ENCODE peak calls at places on chromosomes 4 and X, in four cellular contexts. R is OCI-LY7, X is H4, P is hippocampal formation. O is an unnamed sample.
A peak's percentile ranks its signal among the peaks of the same experiment; 100 is the strongest.

GRCh38 chr4:73275318-73275654 is 16.7 kb upstream of the ANKRD17 start:
- DNase-seq in R (no peak), X (no peak), P (no peak), O (no peak)

GRCh38 chrX:10165580-10166247 is 8.9 kb downstream of the CLCN4 start:
- DNase-seq in R (no peak), X (peak; percentile 42), P (no peak), O (no peak)

GRCh38 chr4:8282134-8282641 is 12.6 kb downstream of the HTRA3 start:
- DNase-seq in R (no peak), X (no peak), P (no peak), O (no peak)

GRCh38 chr4:117987464-117987863 is 46.8 kb upstream of the NDST3 start:
- DNase-seq in R (no peak), X (no peak), P (no peak), O (no peak)

GRCh38 chr4:4524364-4524763 is 17.5 kb downstream of the STX18 start:
- DNase-seq in R (peak; percentile 82), X (peak; percentile 29), P (no peak), O (peak; percentile 62)

GRCh38 chr4:337932-338758 is 531 bp downstream of the ZNF141 start:
- DNase-seq in R (no peak), X (no peak), P (no peak), O (peak; percentile 19)

GRCh38 chr4:80071643-80072606 is 1.1 kb downstream of the ANTXR2 start:
- DNase-seq in R (no peak), X (peak; percentile 25), P (no peak), O (peak; percentile 26)

GRCh38 chr4:38179690-38180299 is 219.6 kb downstream of the PTTG2 start:
- DNase-seq in R (peak; percentile 60), X (peak; percentile 72), P (peak; percentile 69), O (peak; percentile 73)

GRCh38 chr4:138225477-138225876 is 16.7 kb downstream of the SLC7A11 start:
- DNase-seq in R (no peak), X (no peak), P (no peak), O (no peak)

GRCh38 chrX:21374163-21374993 is at the start of gene CNKSR2:
- DNase-seq in R (no peak), X (peak; percentile 44), P (no peak), O (peak; percentile 77)

GRCh38 chr4:61299316-61299715 is 99.2 kb downstream of the ADGRL3 start:
- DNase-seq in R (no peak), X (no peak), P (no peak), O (no peak)

GRCh38 chr4:7742807-7743158 is 196.9 kb downstream of the AFAP1 start:
- DNase-seq in R (no peak), X (no peak), P (no peak), O (no peak)

GRCh38 chr4:189660737-189661330 is 279.8 kb upstream of the FRG1 start:
- DNase-seq in R (no peak), X (no peak), P (no peak), O (no peak)

GRCh38 chr4:40699648-40700047 is 50.1 kb upstream of the NSUN7 start:
- DNase-seq in R (no peak), X (no peak), P (no peak), O (no peak)

GRCh38 chrX:114800719-114801118 is 216.7 kb downstream of the IL13RA2 start:
- DNase-seq in R (no peak), X (peak; percentile 78), P (no peak), O (no peak)

GRCh38 chrX:73577368-73577767 is 14.4 kb downstream of the CHIC1 start:
- DNase-seq in R (no peak), X (peak; percentile 6), P (no peak), O (no peak)

GRCh38 chrX:43836435-43837184 is 45.6 kb downstream of the MAOB start:
- DNase-seq in R (peak; percentile 2), X (peak; percentile 4), P (peak; percentile 10), O (peak; percentile 16)

GRCh38 chrX:24380273-24381036 is 20.0 kb downstream of the SUPT20HL1 start:
- DNase-seq in R (no peak), X (no peak), P (no peak), O (no peak)

GRCh38 chrX:11064851-11065600 is 46.1 kb upstream of the HCCS start:
- DNase-seq in R (no peak), X (peak; percentile 10), P (peak; percentile 27), O (no peak)

GRCh38 chr4:945274-946102 is 13.2 kb downstream of the TMEM175 start:
- DNase-seq in R (no peak), X (no peak), P (no peak), O (no peak)

GRCh38 chr4:99102634-99103033 is 14.0 kb upstream of the ADH5 start:
- DNase-seq in R (no peak), X (no peak), P (no peak), O (no peak)

GRCh38 chrX:24561121-24561520 is 86.0 kb downstream of the PCYT1B start:
- DNase-seq in R (peak; percentile 44), X (peak; percentile 12), P (no peak), O (peak; percentile 51)

GRCh38 chr4:103397527-103397926 is 199.4 kb upstream of the CENPE start:
- DNase-seq in R (no peak), X (no peak), P (no peak), O (no peak)

O was measured in GM13977.